ENCODE peak calls at places on chromosomes 12 and 14, in nine cellular contexts. E is thoracic aorta, X is left ventricle myocardium inferior, Y is IMR-90, D is psoas muscle, A is gastrocnemius medialis, K is Panc1, B is transverse colon, Z is pancreas. V is an unnamed sample.
A peak's percentile ranks its signal among the peaks of the same experiment; 100 is the strongest.

GRCh38 chr12:26460361-26460760 is 265.0 kb downstream of the SSPN start:
- DNase-seq in E (no peak), X (no peak), Y (no peak), D (no peak), A (no peak), K (no peak), B (no peak), Z (no peak), V (no peak)

GRCh38 chr12:78229491-78230209 is 399.0 kb downstream of the NAV3 start:
- DNase-seq in E (no peak), X (no peak), Y (peak; percentile 52), D (no peak), A (no peak), K (peak; percentile 30), B (peak; percentile 44), Z (no peak), V (no peak)

GRCh38 chr14:90781344-90781761 is 34.9 kb downstream of the TTC7B start:
- DNase-seq in E (no peak), X (no peak), Y (peak; percentile 71), D (no peak), A (no peak), K (no peak), B (no peak), Z (no peak), V (no peak)

GRCh38 chr12:28443337-28443736 is 253.1 kb downstream of the CCDC91 start:
- DNase-seq in E (no peak), X (no peak), Y (no peak), D (no peak), A (no peak), K (no peak), B (no peak), Z (no peak), V (no peak)

GRCh38 chr14:90741682-90741946 is 74.6 kb downstream of the TTC7B start:
- DNase-seq in E (no peak), X (no peak), Y (no peak), D (no peak), A (no peak), K (no peak), B (no peak), Z (no peak), V (no peak)

GRCh38 chr14:61121293-61121897 is 140.3 kb downstream of the SLC38A6 start:
- DNase-seq in E (no peak), X (no peak), Y (no peak), D (no peak), A (no peak), K (no peak), B (no peak), Z (no peak), V (peak; percentile 59)

GRCh38 chr12:132453361-132454133 is 36.4 kb upstream of the FBRSL1 start:
- DNase-seq in E (no peak), X (no peak), Y (peak; percentile 44), D (no peak), A (no peak), K (no peak), B (no peak), Z (no peak), V (no peak)

GRCh38 chr14:99125113-99125512 is 146.9 kb downstream of the BCL11B start:
- DNase-seq in E (no peak), X (no peak), Y (no peak), D (no peak), A (no peak), K (no peak), B (no peak), Z (no peak), V (no peak)

GRCh38 chr12:44510510-44510909 is 365.6 kb downstream of the NELL2 start:
- DNase-seq in E (no peak), X (no peak), Y (no peak), D (no peak), A (no peak), K (no peak), B (no peak), Z (no peak), V (no peak)

GRCh38 chr14:69049675-69050074 is 70.6 kb upstream of the ACTN1 start:
- DNase-seq in E (no peak), X (no peak), Y (peak; percentile 93), D (no peak), A (no peak), K (no peak), B (no peak), Z (no peak), V (no peak)

GRCh38 chr12:13024151-13024946 is 19.8 kb upstream of the FAM234B start:
- DNase-seq in E (no peak), X (no peak), Y (peak; percentile 82), D (no peak), A (no peak), K (no peak), B (peak; percentile 33), Z (peak; percentile 8), V (no peak)

GRCh38 chr12:103382119-103382518 is 113.6 kb downstream of the C12orf42 start:
- DNase-seq in E (no peak), X (no peak), Y (no peak), D (no peak), A (no peak), K (no peak), B (no peak), Z (no peak), V (no peak)

GRCh38 chr12:118145113-118145797 is 9.3 kb downstream of the PEBP1 start:
- DNase-seq in E (no peak), X (no peak), Y (no peak), D (no peak), A (no peak), K (no peak), B (no peak), Z (no peak), V (no peak)

GRCh38 chr14:88386395-88386794 is 938 bp downstream of the SPATA7 start:
- DNase-seq in E (no peak), X (no peak), Y (no peak), D (no peak), A (no peak), K (no peak), B (no peak), Z (no peak), V (no peak)

GRCh38 chr12:107131832-107132616 is 38.7 kb upstream of the CRY1 start:
- DNase-seq in E (no peak), X (no peak), Y (peak; percentile 68), D (no peak), A (no peak), K (peak; percentile 25), B (no peak), Z (peak; percentile 6), V (no peak)

GRCh38 chr14:24576178-24576577 is at the start of gene CTSG:
- DNase-seq in E (no peak), X (no peak), Y (no peak), D (no peak), A (no peak), K (no peak), B (no peak), Z (no peak), V (no peak)

GRCh38 chr14:81301813-81302212 is 81.1 kb upstream of the GTF2A1 start:
- DNase-seq in E (no peak), X (no peak), Y (no peak), D (no peak), A (peak; percentile 15), K (no peak), B (no peak), Z (no peak), V (no peak)

GRCh38 chr14:49882826-49883694 is 9.8 kb upstream of the ARF6 start:
- DNase-seq in E (no peak), X (no peak), Y (no peak), D (no peak), A (no peak), K (no peak), B (no peak), Z (no peak), V (no peak)

GRCh38 chr12:86634706-86635410 is 378.7 kb upstream of the MGAT4C start:
- DNase-seq in E (no peak), X (no peak), Y (peak; percentile 1), D (no peak), A (no peak), K (no peak), B (no peak), Z (no peak), V (no peak)

GRCh38 chr14:37330910-37331309 is 133.2 kb downstream of the MIPOL1 start:
- DNase-seq in E (no peak), X (no peak), Y (no peak), D (no peak), A (no peak), K (no peak), B (no peak), Z (no peak), V (no peak)

GRCh38 chr14:104563742-104564615 is 15.6 kb upstream of the C14orf180 start:
- DNase-seq in E (no peak), X (peak; percentile 67), Y (peak; percentile 34), D (peak; percentile 84), A (no peak), K (peak; percentile 2), B (peak; percentile 71), Z (peak; percentile 57), V (peak; percentile 71)

GRCh38 chr12:122730215-122731014 is at the start of gene HCAR1:
- DNase-seq in E (no peak), X (no peak), Y (no peak), D (no peak), A (no peak), K (no peak), B (no peak), Z (no peak), V (no peak)
- H3K4me3 ChIP-seq in E (peak within 1 kb of the TSS; percentile 70), X (peak within 1 kb of the TSS; percentile 51), Y (no peak within 1 kb of the TSS), D (peak within 1 kb of the TSS; percentile 38), A (no peak within 1 kb of the TSS), K (peak within 1 kb of the TSS; percentile 66), B (no peak within 1 kb of the TSS), Z (peak within 1 kb of the TSS; percentile 17), V (peak within 1 kb of the TSS; percentile 40)

GRCh38 chr12:58601529-58601928 is 318.8 kb downstream of the LRIG3 start:
- DNase-seq in E (no peak), X (no peak), Y (no peak), D (no peak), A (no peak), K (no peak), B (no peak), Z (no peak), V (no peak)
- H3K27ac ChIP-seq in E (no peak overlapping the region), X (no peak overlapping the region), Y (no peak overlapping the region), D (no peak overlapping the region), A (no peak overlapping the region), K (no peak overlapping the region), B (no peak overlapping the region), Z (no peak overlapping the region), V (no peak overlapping the region)

GRCh38 chr14:38877744-38878388 is 225.2 kb downstream of the SEC23A start:
- DNase-seq in E (no peak), X (no peak), Y (no peak), D (no peak), A (no peak), K (no peak), B (no peak), Z (no peak), V (no peak)
- H3K4me1 ChIP-seq in E (no peaks in the 10 kb centered on the region), X (peaks cover 22% of the 10 kb centered on the region), Y (no peaks in the 10 kb centered on the region), D (no peaks in the 10 kb centered on the region), A (no peaks in the 10 kb centered on the region), K (no peaks in the 10 kb centered on the region), B (peaks cover 5% of the 10 kb centered on the region), Z (no peaks in the 10 kb centered on the region), V (peaks cover 26% of the 10 kb centered on the region)

DNA sequence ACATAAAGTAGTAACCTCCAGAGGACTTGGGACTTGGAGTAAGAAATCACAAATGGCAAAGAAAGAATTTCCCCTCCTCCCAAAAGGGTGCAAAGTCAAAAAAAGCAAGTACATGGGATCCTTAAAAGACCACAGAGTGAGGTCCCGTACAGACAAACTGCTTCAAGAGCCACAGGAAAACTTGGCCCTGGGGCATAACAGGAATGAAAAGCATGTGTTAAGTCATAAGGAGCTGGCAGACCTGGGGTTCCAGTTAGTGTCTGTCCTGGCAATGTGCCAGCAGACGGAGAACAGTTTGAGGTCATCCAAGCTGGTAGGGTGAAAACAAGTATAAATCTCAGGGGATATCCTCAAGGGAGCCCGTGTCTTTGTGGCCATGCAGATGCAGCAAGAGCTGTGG is 73.2 kb downstream of the HSD17B6 start:
- DNase-seq in E (no peak), X (peak; percentile 19), Y (no peak), D (no peak), A (no peak), K (no peak), B (peak; percentile 18), Z (no peak), V (peak; percentile 50)
- H3K4me3 ChIP-seq in E (no peak overlapping the region), X (no peak overlapping the region), Y (no peak overlapping the region), D (no peak overlapping the region), A (no peak overlapping the region), K (no peak overlapping the region), B (no peak overlapping the region), Z (no peak overlapping the region), V (no peak overlapping the region)

V was measured in lower lobe of right lung.